ENCODE peak calls at places on chromosomes 2 and 18, in nine cellular contexts. I, Y, F, Z, W, J, M, S and O are unnamed samples.

GRCh38 chr2:54081574-54081973 is 33.8 kb upstream of the ACYP2 start:
- DNase-seq in J (no peak), W (no peak), F (no peak), S (peak), Y (no peak), M (peak), I (no peak), Z (no peak), O (no peak)

GRCh38 chr2:24382363-24383021 is 22.2 kb upstream of the ITSN2 start:
- DNase-seq in W (peak), J (no peak), I (no peak), Y (peak), S (peak), F (peak), M (peak), Z (peak), O (peak)

GRCh38 chr2:134304726-134305509 is 51.0 kb downstream of the MGAT5 start:
- DNase-seq in S (no peak), I (no peak), Y (no peak), Z (no peak), W (no peak), F (no peak), J (no peak), M (no peak), O (no peak)

GRCh38 chr2:128384446-128384845 is 65.8 kb upstream of the HS6ST1 start:
- DNase-seq in J (no peak), I (no peak), M (no peak), F (no peak), Z (no peak), S (no peak), Y (no peak), W (no peak), O (peak)

GRCh38 chr2:176729706-176730569 is 460.7 kb downstream of the MTX2 start:
- DNase-seq in J (no peak), F (peak), M (no peak), S (no peak), Z (peak), Y (no peak), I (no peak), W (peak), O (no peak)

GRCh38 chr2:183868707-183869106 is 729.6 kb upstream of the ZNF804A start:
- DNase-seq in W (no peak), S (no peak), Z (no peak), Y (no peak), I (no peak), F (no peak), J (no peak), M (peak), O (no peak)

GRCh38 chr2:173165443-173166234 is 90.0 kb downstream of the MAP3K20 start:
- DNase-seq in Z (no peak), J (no peak), F (no peak), I (no peak), M (no peak), S (no peak), Y (no peak), W (no peak), O (no peak)

GRCh38 chr2:178194600-178195389 is 483 bp downstream of the OSBPL6 start:
- DNase-seq in S (no peak), J (peak), Y (no peak), W (peak), Z (peak), F (no peak), M (peak), I (no peak), O (peak)

GRCh38 chr2:191864623-191865521 is 18.0 kb upstream of the CAVIN2 start:
- DNase-seq in J (no peak), Y (no peak), F (no peak), W (no peak), S (no peak), I (peak), Z (peak), M (peak), O (no peak)

GRCh38 chr18:70659026-70659726 is 370.3 kb downstream of the SOCS6 start:
- DNase-seq in Z (no peak), I (no peak), Y (peak), M (no peak), F (no peak), W (no peak), S (no peak), J (no peak), O (no peak)

GRCh38 chr2:29260151-29260772 is 145.0 kb downstream of the CLIP4 start:
- DNase-seq in I (no peak), Z (peak), M (peak), W (peak), S (no peak), Y (no peak), F (no peak), J (peak), O (no peak)

GRCh38 chr2:218745160-218745558 is 34.5 kb downstream of the TTLL4 start:
- DNase-seq in S (no peak), Z (no peak), W (no peak), M (no peak), F (peak), I (no peak), Y (no peak), J (no peak), O (no peak)

GRCh38 chr2:241843321-241844065 is 15.2 kb downstream of the PDCD1 start:
- DNase-seq in F (no peak), Z (no peak), I (no peak), W (peak), M (no peak), Y (no peak), J (no peak), S (no peak), O (peak)

GRCh38 chr2:4020153-4020552 is 316.8 kb downstream of the DCDC2C start:
- DNase-seq in W (no peak), Z (no peak), S (no peak), F (no peak), M (no peak), Y (no peak), J (no peak), I (no peak), O (no peak)

GRCh38 chr2:71700880-71701397 is 247.6 kb downstream of the DYSF start:
- DNase-seq in Z (no peak), J (no peak), I (no peak), W (peak), F (peak), M (no peak), S (no peak), Y (no peak), O (peak)

GRCh38 chr2:186611526-186611925 is 21.7 kb downstream of the ITGAV start:
- DNase-seq in Y (no peak), I (no peak), Z (no peak), W (no peak), M (no peak), F (no peak), S (no peak), J (no peak), O (no peak)

GRCh38 chr2:101012706-101013181 is 10.7 kb downstream of the RPL31 start:
- DNase-seq in F (peak), Z (peak), I (no peak), S (peak), J (no peak), M (peak), Y (no peak), W (peak), O (no peak)

GRCh38 chr2:31476511-31477171 is 62.1 kb upstream of the XDH start:
- DNase-seq in W (peak), S (no peak), J (no peak), M (no peak), Z (no peak), Y (no peak), F (no peak), I (no peak), O (no peak)

GRCh38 chr2:177270531-177270930 is 6.0 kb upstream of the NFE2L2 start:
- DNase-seq in S (no peak), Z (no peak), Y (no peak), W (no peak), F (no peak), J (no peak), I (no peak), M (no peak), O (no peak)

GRCh38 chr2:16298866-16299265 is 358.5 kb downstream of the MYCN start:
- DNase-seq in W (no peak), M (no peak), I (no peak), S (no peak), Z (no peak), J (no peak), F (no peak), Y (no peak), O (no peak)

GRCh38 chr2:169980643-169981042 is 153.4 kb downstream of the UBR3 start:
- DNase-seq in W (no peak), J (no peak), F (no peak), Y (no peak), I (no peak), S (no peak), M (no peak), Z (no peak), O (no peak)